ENCODE peak calls at places on chromosome 19, in seven cellular contexts. One of them, this sample, is unnamed.

GRCh38 chr19:30666301-30666803 is 294.2 kb downstream of the ZNF536 start:
- DNase-seq in K562: peak
- DNase-seq in HCT116: no peak
- DNase-seq in GM12878: no peak
- DNase-seq in HEK293T: peak
- DNase-seq in HepG2: peak
- DNase-seq in H1: peak
- DNase-seq in this sample: peak

GRCh38 chr19:42601811-42602443 is 7.2 kb upstream of the CEACAM8 start:
- DNase-seq in K562: peak
- DNase-seq in HCT116: no peak
- DNase-seq in GM12878: no peak
- DNase-seq in HEK293T: peak
- DNase-seq in HepG2: peak
- DNase-seq in H1: no peak
- DNase-seq in this sample: peak

GRCh38 chr19:35142531-35143230 is 374 bp upstream of the FXYD7 start:
- DNase-seq in K562: peak
- DNase-seq in HCT116: no peak
- DNase-seq in GM12878: no peak
- DNase-seq in HEK293T: peak
- DNase-seq in HepG2: no peak
- DNase-seq in H1: peak
- DNase-seq in this sample: peak

GRCh38 chr19:33802801-33803200 is 6.1 kb downstream of the KCTD15 start:
- DNase-seq in K562: no peak
- DNase-seq in HCT116: no peak
- DNase-seq in GM12878: no peak
- DNase-seq in HEK293T: no peak
- DNase-seq in HepG2: no peak
- DNase-seq in H1: no peak
- DNase-seq in this sample: no peak

GRCh38 chr19:18961767-18962423 is 20.9 kb upstream of the HOMER3 start:
- DNase-seq in K562: peak
- DNase-seq in HCT116: no peak
- DNase-seq in GM12878: no peak
- DNase-seq in HEK293T: no peak
- DNase-seq in HepG2: peak
- DNase-seq in H1: peak
- DNase-seq in this sample: peak

GRCh38 chr19:40465025-40465780 is at the start of gene BLVRB:
- DNase-seq in K562: no peak
- DNase-seq in HCT116: no peak
- DNase-seq in GM12878: no peak
- DNase-seq in HEK293T: no peak
- DNase-seq in HepG2: peak
- DNase-seq in H1: no peak
- DNase-seq in this sample: no peak

GRCh38 chr19:18915639-18916038 is 3.5 kb downstream of the COPE start:
- DNase-seq in K562: no peak
- DNase-seq in HCT116: peak
- DNase-seq in GM12878: no peak
- DNase-seq in HEK293T: no peak
- DNase-seq in HepG2: peak
- DNase-seq in H1: peak
- DNase-seq in this sample: peak

GRCh38 chr19:33208371-33208770 is 14.2 kb downstream of the LRP3 start:
- DNase-seq in K562: no peak
- DNase-seq in HCT116: no peak
- DNase-seq in GM12878: no peak
- DNase-seq in HEK293T: no peak
- DNase-seq in HepG2: no peak
- DNase-seq in H1: no peak
- DNase-seq in this sample: no peak

GRCh38 chr19:29587518-29587986 is 18.5 kb upstream of the POP4 start:
- DNase-seq in K562: no peak
- DNase-seq in HCT116: no peak
- DNase-seq in GM12878: peak
- DNase-seq in HEK293T: no peak
- DNase-seq in HepG2: no peak
- DNase-seq in H1: no peak
- DNase-seq in this sample: no peak

GRCh38 chr19:47109541-47110375 is 3.8 kb downstream of the ZC3H4 start:
- DNase-seq in K562: peak
- DNase-seq in HCT116: no peak
- DNase-seq in GM12878: no peak
- DNase-seq in HEK293T: no peak
- DNase-seq in HepG2: no peak
- DNase-seq in H1: no peak
- DNase-seq in this sample: no peak

GRCh38 chr19:12789904-12790619 is 1.2 kb upstream of the JUNB start:
- DNase-seq in K562: peak
- DNase-seq in HCT116: peak
- DNase-seq in GM12878: peak
- DNase-seq in HEK293T: peak
- DNase-seq in HepG2: peak
- DNase-seq in H1: peak
- DNase-seq in this sample: peak

GRCh38 chr19:29529646-29530548 is 4.1 kb downstream of the VSTM2B start:
- DNase-seq in K562: no peak
- DNase-seq in HCT116: no peak
- DNase-seq in GM12878: no peak
- DNase-seq in HEK293T: no peak
- DNase-seq in HepG2: no peak
- DNase-seq in H1: peak
- DNase-seq in this sample: peak

GRCh38 chr19:6065685-6066365 is 44.5 kb downstream of the RFX2 start:
- DNase-seq in K562: peak
- DNase-seq in HCT116: no peak
- DNase-seq in GM12878: no peak
- DNase-seq in HEK293T: no peak
- DNase-seq in HepG2: peak
- DNase-seq in H1: no peak
- DNase-seq in this sample: peak

GRCh38 chr19:48258350-48258749 is 2.6 kb upstream of the CARD8 start:
- DNase-seq in K562: no peak
- DNase-seq in HCT116: no peak
- DNase-seq in GM12878: no peak
- DNase-seq in HEK293T: no peak
- DNase-seq in HepG2: no peak
- DNase-seq in H1: no peak
- DNase-seq in this sample: no peak

GRCh38 chr19:17831419-17831888 is 10.1 kb upstream of the INSL3 start:
- DNase-seq in K562: no peak
- DNase-seq in HCT116: no peak
- DNase-seq in GM12878: no peak
- DNase-seq in HEK293T: no peak
- DNase-seq in HepG2: no peak
- DNase-seq in H1: no peak
- DNase-seq in this sample: peak

GRCh38 chr19:54026656-54027055 is 35.2 kb downstream of the CACNG6 start:
- DNase-seq in K562: no peak
- DNase-seq in HCT116: no peak
- DNase-seq in GM12878: no peak
- DNase-seq in HEK293T: no peak
- DNase-seq in HepG2: no peak
- DNase-seq in H1: no peak
- DNase-seq in this sample: no peak

GRCh38 chr19:47110521-47111080 is 3.0 kb downstream of the ZC3H4 start:
- DNase-seq in K562: peak
- DNase-seq in HCT116: no peak
- DNase-seq in GM12878: no peak
- DNase-seq in HEK293T: peak
- DNase-seq in HepG2: no peak
- DNase-seq in H1: no peak
- DNase-seq in this sample: no peak

GRCh38 chr19:42117076-42117475 is 15.2 kb downstream of the POU2F2 start:
- DNase-seq in K562: no peak
- DNase-seq in HCT116: no peak
- DNase-seq in GM12878: no peak
- DNase-seq in HEK293T: no peak
- DNase-seq in HepG2: no peak
- DNase-seq in H1: no peak
- DNase-seq in this sample: no peak

GRCh38 chr19:39363909-39364457 is 21.8 kb downstream of the SAMD4B start:
- DNase-seq in K562: no peak
- DNase-seq in HCT116: no peak
- DNase-seq in GM12878: no peak
- DNase-seq in HEK293T: no peak
- DNase-seq in HepG2: no peak
- DNase-seq in H1: no peak
- DNase-seq in this sample: no peak

GRCh38 chr19:19185853-19186728 is 5.9 kb downstream of the BORCS8 start:
- DNase-seq in K562: peak
- DNase-seq in HCT116: peak
- DNase-seq in GM12878: no peak
- DNase-seq in HEK293T: peak
- DNase-seq in HepG2: peak
- DNase-seq in H1: peak
- DNase-seq in this sample: peak

GRCh38 chr19:9075064-9075964 is 11.5 kb upstream of the OR1M1 start:
- DNase-seq in K562: peak
- DNase-seq in HCT116: peak
- DNase-seq in GM12878: no peak
- DNase-seq in HEK293T: peak
- DNase-seq in HepG2: peak
- DNase-seq in H1: peak
- DNase-seq in this sample: peak

GRCh38 chr19:38930776-38931761 is at the start of gene MRPS12:
- DNase-seq in K562: peak
- DNase-seq in HCT116: peak
- DNase-seq in GM12878: peak
- DNase-seq in HEK293T: peak
- DNase-seq in HepG2: peak
- DNase-seq in H1: no peak
- DNase-seq in this sample: peak

GRCh38 chr19:30167976-30168635 is 204.1 kb upstream of the ZNF536 start:
- DNase-seq in K562: no peak
- DNase-seq in HCT116: no peak
- DNase-seq in GM12878: no peak
- DNase-seq in HEK293T: no peak
- DNase-seq in HepG2: no peak
- DNase-seq in H1: peak
- DNase-seq in this sample: no peak

DNA sequence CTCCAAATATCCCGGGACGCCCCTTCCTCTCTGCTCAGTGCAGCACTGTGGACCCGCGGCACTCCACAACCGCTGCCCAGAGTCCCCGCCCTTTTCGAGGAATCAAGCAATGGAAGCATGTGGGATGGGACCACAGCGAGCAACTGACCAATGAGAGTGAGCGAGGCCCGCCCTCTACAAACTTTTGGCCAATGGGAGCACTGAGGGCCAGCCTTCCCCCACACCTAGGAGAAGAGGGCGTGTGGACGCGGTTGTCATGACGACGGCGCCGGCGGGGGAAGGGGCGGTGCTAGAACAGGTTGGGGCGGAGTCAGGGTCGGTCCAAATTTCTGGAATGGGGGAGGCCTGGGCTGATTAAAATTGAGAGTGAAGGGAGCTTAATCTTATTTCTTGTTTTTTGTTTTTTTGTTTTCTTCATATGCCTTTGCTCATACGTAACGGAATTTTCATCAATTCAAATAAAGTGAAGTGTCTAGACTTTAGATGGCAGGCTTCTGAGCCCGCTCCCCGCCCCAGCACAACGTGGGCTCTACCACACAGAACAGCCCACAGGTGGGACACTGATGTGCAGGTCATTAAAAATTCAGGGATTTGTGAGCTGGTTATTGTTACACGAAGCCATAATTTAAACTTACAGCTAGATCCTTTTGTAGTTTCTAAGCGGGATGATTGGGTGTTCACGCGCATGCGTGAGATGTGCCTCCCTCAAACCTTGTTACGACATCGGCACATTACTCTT is at the start of gene DNAAF3:
- DNase-seq in K562: peak
- DNase-seq in HCT116: peak
- DNase-seq in GM12878: peak
- DNase-seq in HEK293T: peak
- DNase-seq in HepG2: peak
- DNase-seq in H1: peak
- DNase-seq in this sample: peak
- TF ChIP-seq SP1 in K562: peak
- TF ChIP-seq SP1 in HCT116: peak
- TF ChIP-seq SP1 in GM12878: peak
- TF ChIP-seq SP1 in HEK293T: peak
- TF ChIP-seq SP1 in HepG2: peak
- TF ChIP-seq SP1 in H1: peak
- TF ChIP-seq SP1 in this sample: peak

DNA sequence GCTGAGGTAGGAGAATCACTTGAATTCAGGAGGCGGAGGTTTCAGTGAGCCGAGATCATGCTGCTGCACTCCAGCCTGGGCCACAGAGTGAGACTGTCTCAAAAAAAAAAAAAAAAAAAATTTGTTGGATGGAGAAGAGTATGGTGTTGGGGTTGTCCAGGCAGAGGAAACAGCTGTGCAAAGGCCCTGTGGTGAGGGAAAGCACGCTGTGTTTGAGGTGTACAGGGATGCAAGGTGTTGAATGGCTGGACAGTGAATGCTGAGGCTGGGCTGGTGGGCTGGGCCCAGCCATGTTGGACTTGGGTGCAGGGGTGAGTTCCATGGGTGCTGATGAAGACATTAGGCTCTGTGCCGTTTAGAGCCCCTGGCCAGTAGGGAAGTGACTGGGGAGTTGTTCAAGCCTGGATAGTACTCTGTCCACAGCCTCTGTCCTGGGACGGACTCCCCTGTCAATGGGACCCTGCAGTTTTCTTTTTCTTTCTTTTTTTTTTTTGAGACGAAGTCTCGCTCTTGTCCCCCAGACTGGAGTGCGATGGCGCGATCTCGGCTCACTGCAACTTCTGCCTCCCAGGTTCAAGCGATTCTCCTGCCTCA is 18.6 kb downstream of the PRR12 start:
- DNase-seq in K562: peak
- DNase-seq in HCT116: no peak
- DNase-seq in GM12878: no peak
- DNase-seq in HEK293T: no peak
- DNase-seq in HepG2: no peak
- DNase-seq in H1: no peak
- DNase-seq in this sample: no peak
- TF ChIP-seq SP1 in K562: no peak
- TF ChIP-seq SP1 in HCT116: no peak
- TF ChIP-seq SP1 in GM12878: no peak
- TF ChIP-seq SP1 in HEK293T: no peak
- TF ChIP-seq SP1 in HepG2: no peak
- TF ChIP-seq SP1 in H1: no peak
- TF ChIP-seq SP1 in this sample: no peak

GRCh38 chr19:7699422-7700127 is 2.4 kb downstream of the FCER2 start:
- DNase-seq in K562: peak
- DNase-seq in HCT116: no peak
- DNase-seq in GM12878: peak
- DNase-seq in HEK293T: no peak
- DNase-seq in HepG2: no peak
- DNase-seq in H1: no peak
- DNase-seq in this sample: no peak
- TF ChIP-seq SP1 in K562: no peak
- TF ChIP-seq SP1 in HCT116: no peak
- TF ChIP-seq SP1 in GM12878: no peak
- TF ChIP-seq SP1 in HEK293T: no peak
- TF ChIP-seq SP1 in HepG2: no peak
- TF ChIP-seq SP1 in H1: no peak
- TF ChIP-seq SP1 in this sample: no peak

GRCh38 chr19:768424-768823 is 17.5 kb downstream of the MISP start:
- DNase-seq in K562: no peak
- DNase-seq in HCT116: no peak
- DNase-seq in GM12878: no peak
- DNase-seq in HEK293T: no peak
- DNase-seq in HepG2: no peak
- DNase-seq in H1: no peak
- DNase-seq in this sample: no peak
- TF ChIP-seq SP1 in K562: no peak
- TF ChIP-seq SP1 in HCT116: no peak
- TF ChIP-seq SP1 in GM12878: no peak
- TF ChIP-seq SP1 in HEK293T: no peak
- TF ChIP-seq SP1 in HepG2: no peak
- TF ChIP-seq SP1 in H1: no peak
- TF ChIP-seq SP1 in this sample: no peak